ENCODE peak calls at places on chromosomes 12 and 14, in six cellular contexts. One of them, this sample, is unnamed.

GRCh38 chr14:68283378-68284123 is 464.0 kb downstream of the RAD51B start:
- DNase-seq in GM06990: peak
- DNase-seq in tibial nerve: no peak
- DNase-seq in upper lobe of right lung: no peak
- DNase-seq in psoas muscle: peak
- DNase-seq in GM23338: no peak
- DNase-seq in this sample: no peak

GRCh38 chr12:22626429-22626828 is 1.5 kb downstream of the ETNK1 start:
- DNase-seq in GM06990: peak
- DNase-seq in tibial nerve: no peak
- DNase-seq in upper lobe of right lung: no peak
- DNase-seq in psoas muscle: no peak
- DNase-seq in GM23338: no peak
- DNase-seq in this sample: no peak

GRCh38 chr12:84919271-84919670 is 6.7 kb upstream of the SLC6A15 start:
- DNase-seq in GM06990: no peak
- DNase-seq in tibial nerve: no peak
- DNase-seq in upper lobe of right lung: no peak
- DNase-seq in psoas muscle: no peak
- DNase-seq in GM23338: no peak
- DNase-seq in this sample: no peak

GRCh38 chr14:104101086-104101621 is 15.7 kb downstream of the ASPG start:
- DNase-seq in GM06990: no peak
- DNase-seq in tibial nerve: no peak
- DNase-seq in upper lobe of right lung: peak
- DNase-seq in psoas muscle: peak
- DNase-seq in GM23338: no peak
- DNase-seq in this sample: no peak

GRCh38 chr12:66514581-66514980 is 164.3 kb downstream of the GRIP1 start:
- DNase-seq in GM06990: no peak
- DNase-seq in tibial nerve: no peak
- DNase-seq in upper lobe of right lung: no peak
- DNase-seq in psoas muscle: no peak
- DNase-seq in GM23338: no peak
- DNase-seq in this sample: no peak

GRCh38 chr12:27814851-27815591 is 35.0 kb upstream of the MANSC4 start:
- DNase-seq in GM06990: no peak
- DNase-seq in tibial nerve: no peak
- DNase-seq in upper lobe of right lung: no peak
- DNase-seq in psoas muscle: no peak
- DNase-seq in GM23338: peak
- DNase-seq in this sample: no peak

GRCh38 chr14:80477388-80478160 is 266.3 kb upstream of the DIO2 start:
- DNase-seq in GM06990: no peak
- DNase-seq in tibial nerve: no peak
- DNase-seq in upper lobe of right lung: no peak
- DNase-seq in psoas muscle: no peak
- DNase-seq in GM23338: no peak
- DNase-seq in this sample: no peak

GRCh38 chr14:78917462-78917861 is 747.3 kb downstream of the NRXN3 start:
- DNase-seq in GM06990: no peak
- DNase-seq in tibial nerve: no peak
- DNase-seq in upper lobe of right lung: no peak
- DNase-seq in psoas muscle: no peak
- DNase-seq in GM23338: peak
- DNase-seq in this sample: no peak

GRCh38 chr12:101375573-101375972 is 32.0 kb downstream of the ARL1 start:
- DNase-seq in GM06990: no peak
- DNase-seq in tibial nerve: no peak
- DNase-seq in upper lobe of right lung: no peak
- DNase-seq in psoas muscle: no peak
- DNase-seq in GM23338: no peak
- DNase-seq in this sample: no peak

GRCh38 chr14:61076531-61076930 is 95.5 kb downstream of the SLC38A6 start:
- DNase-seq in GM06990: no peak
- DNase-seq in tibial nerve: no peak
- DNase-seq in upper lobe of right lung: no peak
- DNase-seq in psoas muscle: no peak
- DNase-seq in GM23338: no peak
- DNase-seq in this sample: no peak

GRCh38 chr12:18799561-18799960 is 61.6 kb downstream of the CAPZA3 start:
- DNase-seq in GM06990: no peak
- DNase-seq in tibial nerve: no peak
- DNase-seq in upper lobe of right lung: no peak
- DNase-seq in psoas muscle: no peak
- DNase-seq in GM23338: no peak
- DNase-seq in this sample: no peak

GRCh38 chr14:44612002-44612401 is 104.9 kb upstream of the FSCB start:
- DNase-seq in GM06990: no peak
- DNase-seq in tibial nerve: no peak
- DNase-seq in upper lobe of right lung: no peak
- DNase-seq in psoas muscle: no peak
- DNase-seq in GM23338: no peak
- DNase-seq in this sample: no peak

GRCh38 chr12:121796855-121797751 is 3.6 kb upstream of the RHOF start:
- DNase-seq in GM06990: no peak
- DNase-seq in tibial nerve: peak
- DNase-seq in upper lobe of right lung: peak
- DNase-seq in psoas muscle: peak
- DNase-seq in GM23338: peak
- DNase-seq in this sample: peak

GRCh38 chr14:50607181-50607580 is 47.2 kb downstream of the ATL1 start:
- DNase-seq in GM06990: no peak
- DNase-seq in tibial nerve: no peak
- DNase-seq in upper lobe of right lung: no peak
- DNase-seq in psoas muscle: no peak
- DNase-seq in GM23338: no peak
- DNase-seq in this sample: no peak

GRCh38 chr14:106346084-106346483 is 819.7 kb downstream of the TMEM121 start:
- DNase-seq in GM06990: no peak
- DNase-seq in tibial nerve: no peak
- DNase-seq in upper lobe of right lung: no peak
- DNase-seq in psoas muscle: no peak
- DNase-seq in GM23338: no peak
- DNase-seq in this sample: no peak

GRCh38 chr12:30106204-30106603 is 322.5 kb upstream of the TMTC1 start:
- DNase-seq in GM06990: no peak
- DNase-seq in tibial nerve: no peak
- DNase-seq in upper lobe of right lung: no peak
- DNase-seq in psoas muscle: no peak
- DNase-seq in GM23338: no peak
- DNase-seq in this sample: no peak

GRCh38 chr12:44317651-44318126 is 481.8 kb downstream of the TMEM117 start:
- DNase-seq in GM06990: peak
- DNase-seq in tibial nerve: no peak
- DNase-seq in upper lobe of right lung: no peak
- DNase-seq in psoas muscle: no peak
- DNase-seq in GM23338: peak
- DNase-seq in this sample: peak

GRCh38 chr12:64082866-64083268 is 139.2 kb downstream of the KICS2 start:
- DNase-seq in GM06990: no peak
- DNase-seq in tibial nerve: no peak
- DNase-seq in upper lobe of right lung: no peak
- DNase-seq in psoas muscle: no peak
- DNase-seq in GM23338: no peak
- DNase-seq in this sample: no peak

GRCh38 chr12:103495158-103495782 is 498 bp downstream of the C12orf42 start:
- DNase-seq in GM06990: peak
- DNase-seq in tibial nerve: no peak
- DNase-seq in upper lobe of right lung: peak
- DNase-seq in psoas muscle: peak
- DNase-seq in GM23338: peak
- DNase-seq in this sample: no peak

GRCh38 chr12:4539167-4539870 is 629 bp downstream of the RAD51AP1 start:
- DNase-seq in GM06990: no peak
- DNase-seq in tibial nerve: no peak
- DNase-seq in upper lobe of right lung: no peak
- DNase-seq in psoas muscle: no peak
- DNase-seq in GM23338: no peak
- DNase-seq in this sample: no peak

GRCh38 chr12:131436922-131437705 is 273.8 kb upstream of the SFSWAP start:
- DNase-seq in GM06990: no peak
- DNase-seq in tibial nerve: no peak
- DNase-seq in upper lobe of right lung: no peak
- DNase-seq in psoas muscle: no peak
- DNase-seq in GM23338: peak
- DNase-seq in this sample: no peak

GRCh38 chr14:94612580-94613554 is 676 bp downstream of the SERPINA3 start:
- DNase-seq in GM06990: no peak
- DNase-seq in tibial nerve: no peak
- DNase-seq in upper lobe of right lung: no peak
- DNase-seq in psoas muscle: no peak
- DNase-seq in GM23338: no peak
- DNase-seq in this sample: peak

GRCh38 chr14:36553650-36554260 is 28.7 kb downstream of the NKX2-8 start:
- DNase-seq in GM06990: no peak
- DNase-seq in tibial nerve: no peak
- DNase-seq in upper lobe of right lung: no peak
- DNase-seq in psoas muscle: no peak
- DNase-seq in GM23338: peak
- DNase-seq in this sample: peak

GRCh38 chr12:60421741-60422140 is 825.9 kb downstream of the SLC16A7 start:
- DNase-seq in GM06990: no peak
- DNase-seq in tibial nerve: no peak
- DNase-seq in upper lobe of right lung: no peak
- DNase-seq in psoas muscle: no peak
- DNase-seq in GM23338: no peak
- DNase-seq in this sample: no peak
- TF ChIP-seq CTCF in GM06990: no peak
- TF ChIP-seq CTCF in tibial nerve: no peak
- TF ChIP-seq CTCF in upper lobe of right lung: no peak
- TF ChIP-seq CTCF in psoas muscle: no peak
- TF ChIP-seq CTCF in GM23338: no peak
- TF ChIP-seq CTCF in this sample: no peak

DNA sequence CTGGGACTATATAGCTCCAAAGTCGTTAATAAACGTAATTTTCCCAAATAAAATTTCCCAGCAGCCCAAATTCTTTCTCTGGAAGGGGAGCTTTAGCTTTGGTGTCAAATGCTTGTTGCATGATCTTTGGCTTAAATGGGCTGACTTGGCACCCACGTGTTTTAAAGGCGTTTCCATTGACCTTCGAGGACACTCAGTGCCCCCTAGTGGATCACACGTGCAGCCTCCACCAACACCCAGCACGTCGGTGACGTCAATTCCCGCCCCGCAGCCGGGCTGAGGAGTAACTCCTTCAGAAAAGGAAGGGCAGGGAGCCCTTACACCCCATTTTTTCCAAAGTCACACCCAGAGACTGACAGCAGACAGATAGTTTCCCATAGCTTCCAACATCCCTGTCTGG is 707.8 kb downstream of the AACS start:
- DNase-seq in GM06990: peak
- DNase-seq in tibial nerve: no peak
- DNase-seq in upper lobe of right lung: peak
- DNase-seq in psoas muscle: no peak
- DNase-seq in GM23338: peak
- DNase-seq in this sample: peak
- TF ChIP-seq CTCF in GM06990: peak
- TF ChIP-seq CTCF in tibial nerve: peak
- TF ChIP-seq CTCF in upper lobe of right lung: peak
- TF ChIP-seq CTCF in psoas muscle: no peak
- TF ChIP-seq CTCF in GM23338: peak
- TF ChIP-seq CTCF in this sample: no peak

GRCh38 chr12:123387508-123388217 is 3.7 kb downstream of the KMT5A start:
- DNase-seq in GM06990: no peak
- DNase-seq in tibial nerve: no peak
- DNase-seq in upper lobe of right lung: no peak
- DNase-seq in psoas muscle: no peak
- DNase-seq in GM23338: peak
- DNase-seq in this sample: peak

GRCh38 chr12:123390415-123391093 is 6.6 kb downstream of the KMT5A start:
- DNase-seq in GM06990: no peak
- DNase-seq in tibial nerve: no peak
- DNase-seq in upper lobe of right lung: no peak
- DNase-seq in psoas muscle: no peak
- DNase-seq in GM23338: no peak
- DNase-seq in this sample: no peak

GRCh38 chr12:123388948-123389559 is 5.1 kb downstream of the KMT5A start:
- DNase-seq in GM06990: no peak
- DNase-seq in tibial nerve: no peak
- DNase-seq in upper lobe of right lung: no peak
- DNase-seq in psoas muscle: no peak
- DNase-seq in GM23338: peak
- DNase-seq in this sample: peak

GRCh38 chr12:123389560-123390351 is 5.8 kb downstream of the KMT5A start:
- DNase-seq in GM06990: peak
- DNase-seq in tibial nerve: no peak
- DNase-seq in upper lobe of right lung: peak
- DNase-seq in psoas muscle: peak
- DNase-seq in GM23338: peak
- DNase-seq in this sample: peak

DNA sequence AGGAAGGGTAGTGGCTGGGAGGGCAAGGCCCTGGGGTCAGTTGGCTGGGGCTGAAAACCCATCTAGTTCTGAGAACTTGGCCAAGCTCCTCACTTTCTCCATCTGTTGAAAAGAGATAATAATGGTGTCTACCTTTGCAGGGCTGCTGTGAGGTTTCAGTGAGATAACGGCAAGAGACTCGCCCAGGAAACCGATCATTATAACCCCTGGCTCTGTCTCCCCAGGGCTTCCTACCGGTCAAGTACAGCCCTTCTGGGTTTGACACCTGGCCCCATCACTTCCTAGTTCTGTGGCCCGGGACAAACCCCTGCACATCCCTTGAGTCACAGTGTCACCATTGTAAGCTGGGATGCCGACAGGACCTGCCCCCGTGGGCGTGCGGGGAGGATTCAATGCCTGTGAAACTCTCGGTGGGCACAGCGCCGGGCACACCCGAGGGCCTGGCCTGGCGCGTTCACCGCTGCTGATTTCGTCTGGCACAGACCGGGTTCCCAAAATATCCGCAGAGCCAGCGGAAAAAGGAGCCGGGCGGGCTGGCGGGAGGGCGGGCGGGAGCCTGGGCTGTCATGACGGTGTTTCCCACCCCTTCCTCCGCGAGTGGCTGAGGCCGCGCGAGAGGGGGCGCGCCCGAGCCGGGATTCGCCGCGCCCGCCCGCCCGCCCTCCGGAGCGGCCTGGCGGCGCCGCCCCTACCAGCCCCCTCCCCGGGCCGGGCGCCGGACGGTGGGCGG is 4.5 kb downstream of the KMT5A start:
- DNase-seq in GM06990: peak
- DNase-seq in tibial nerve: peak
- DNase-seq in upper lobe of right lung: peak
- DNase-seq in psoas muscle: peak
- DNase-seq in GM23338: peak
- DNase-seq in this sample: peak
- TF ChIP-seq CTCF in GM06990: no peak
- TF ChIP-seq CTCF in tibial nerve: peak
- TF ChIP-seq CTCF in upper lobe of right lung: peak
- TF ChIP-seq CTCF in psoas muscle: no peak
- TF ChIP-seq CTCF in GM23338: no peak
- TF ChIP-seq CTCF in this sample: no peak

GRCh38 chr12:99618657-99619056 is 28.9 kb upstream of the GARIN6 start:
- DNase-seq in GM06990: no peak
- DNase-seq in tibial nerve: no peak
- DNase-seq in upper lobe of right lung: no peak
- DNase-seq in psoas muscle: no peak
- DNase-seq in GM23338: no peak
- DNase-seq in this sample: no peak

GRCh38 chr12:99620159-99620479 is 27.4 kb upstream of the GARIN6 start:
- DNase-seq in GM06990: no peak
- DNase-seq in tibial nerve: no peak
- DNase-seq in upper lobe of right lung: no peak
- DNase-seq in psoas muscle: no peak
- DNase-seq in GM23338: no peak
- DNase-seq in this sample: no peak

GRCh38 chr12:99619389-99620158 is 28.0 kb upstream of the GARIN6 start:
- DNase-seq in GM06990: no peak
- DNase-seq in tibial nerve: no peak
- DNase-seq in upper lobe of right lung: no peak
- DNase-seq in psoas muscle: no peak
- DNase-seq in GM23338: peak
- DNase-seq in this sample: peak
- TF ChIP-seq CTCF in GM06990: peak
- TF ChIP-seq CTCF in tibial nerve: no peak
- TF ChIP-seq CTCF in upper lobe of right lung: peak
- TF ChIP-seq CTCF in psoas muscle: no peak
- TF ChIP-seq CTCF in GM23338: peak
- TF ChIP-seq CTCF in this sample: peak

This sample was measured in Calu3.